ENCODE peak calls at places on chromosomes 13 and 19, in eight cellular contexts. One of them, this sample, is unnamed. For H3K4me1, the result is how much of the 10 kb centered on the place peaks cover.

GRCh38 chr13:98740131-98740530 is 12.3 kb downstream of the SLC15A1 start:
- DNase-seq in heart left ventricle: no peak
- DNase-seq in psoas muscle: no peak
- DNase-seq in pancreas: no peak
- DNase-seq in neural progenitor cell: no peak
- DNase-seq in K562: no peak
- DNase-seq in transverse colon: no peak
- DNase-seq in thoracic aorta: no peak
- DNase-seq in this sample: no peak

GRCh38 chr19:17075860-17076538 is 422 bp downstream of the MYO9B start:
- DNase-seq in transverse colon: peak
- DNase-seq in heart left ventricle: peak
- DNase-seq in thoracic aorta: no peak
- DNase-seq in neural progenitor cell: peak
- DNase-seq in pancreas: no peak
- DNase-seq in K562: peak
- DNase-seq in psoas muscle: peak
- DNase-seq in this sample: peak

GRCh38 chr19:46926201-46927071 is 65.6 kb downstream of the ARHGAP35 start:
- DNase-seq in transverse colon: no peak
- DNase-seq in heart left ventricle: no peak
- DNase-seq in psoas muscle: no peak
- DNase-seq in pancreas: no peak
- DNase-seq in thoracic aorta: no peak
- DNase-seq in neural progenitor cell: no peak
- DNase-seq in K562: no peak
- DNase-seq in this sample: no peak

GRCh38 chr19:54470991-54471782 is 1.9 kb downstream of the CDC42EP5 start:
- DNase-seq in pancreas: peak
- DNase-seq in psoas muscle: peak
- DNase-seq in K562: no peak
- DNase-seq in thoracic aorta: no peak
- DNase-seq in transverse colon: peak
- DNase-seq in heart left ventricle: peak
- DNase-seq in neural progenitor cell: peak
- DNase-seq in this sample: no peak

GRCh38 chr13:35549481-35549880 is 73.0 kb upstream of the MAB21L1 start:
- DNase-seq in psoas muscle: no peak
- DNase-seq in pancreas: no peak
- DNase-seq in neural progenitor cell: no peak
- DNase-seq in K562: no peak
- DNase-seq in heart left ventricle: no peak
- DNase-seq in transverse colon: no peak
- DNase-seq in thoracic aorta: no peak
- DNase-seq in this sample: no peak

GRCh38 chr19:41955521-41955920 is 3.6 kb downstream of the RABAC1 start:
- DNase-seq in psoas muscle: no peak
- DNase-seq in thoracic aorta: no peak
- DNase-seq in heart left ventricle: no peak
- DNase-seq in pancreas: no peak
- DNase-seq in transverse colon: no peak
- DNase-seq in K562: no peak
- DNase-seq in neural progenitor cell: no peak
- DNase-seq in this sample: no peak

GRCh38 chr13:42137856-42138537 is 89.5 kb downstream of the DGKH start:
- DNase-seq in heart left ventricle: no peak
- DNase-seq in psoas muscle: no peak
- DNase-seq in thoracic aorta: no peak
- DNase-seq in pancreas: no peak
- DNase-seq in transverse colon: no peak
- DNase-seq in K562: no peak
- DNase-seq in neural progenitor cell: no peak
- DNase-seq in this sample: peak

GRCh38 chr19:18496167-18496979 is 25.5 kb downstream of the ELL start:
- DNase-seq in psoas muscle: no peak
- DNase-seq in transverse colon: peak
- DNase-seq in thoracic aorta: no peak
- DNase-seq in K562: peak
- DNase-seq in heart left ventricle: no peak
- DNase-seq in neural progenitor cell: no peak
- DNase-seq in pancreas: peak
- DNase-seq in this sample: no peak

GRCh38 chr13:111460548-111461444 is 140.4 kb downstream of the TEX29 start:
- DNase-seq in pancreas: peak
- DNase-seq in psoas muscle: peak
- DNase-seq in neural progenitor cell: peak
- DNase-seq in heart left ventricle: peak
- DNase-seq in thoracic aorta: no peak
- DNase-seq in K562: no peak
- DNase-seq in transverse colon: peak
- DNase-seq in this sample: peak

GRCh38 chr19:16301999-16302694 is 22.5 kb upstream of the KLF2 start:
- DNase-seq in K562: no peak
- DNase-seq in pancreas: no peak
- DNase-seq in psoas muscle: peak
- DNase-seq in neural progenitor cell: no peak
- DNase-seq in heart left ventricle: no peak
- DNase-seq in thoracic aorta: no peak
- DNase-seq in transverse colon: no peak
- DNase-seq in this sample: no peak

GRCh38 chr13:82713681-82714405 is 1168.4 kb downstream of the SLITRK1 start:
- DNase-seq in neural progenitor cell: no peak
- DNase-seq in K562: no peak
- DNase-seq in psoas muscle: no peak
- DNase-seq in thoracic aorta: no peak
- DNase-seq in transverse colon: no peak
- DNase-seq in pancreas: no peak
- DNase-seq in heart left ventricle: no peak
- DNase-seq in this sample: peak

GRCh38 chr13:43298799-43299198 is 275.4 kb downstream of the DNAJC15 start:
- DNase-seq in pancreas: no peak
- DNase-seq in transverse colon: no peak
- DNase-seq in neural progenitor cell: no peak
- DNase-seq in K562: no peak
- DNase-seq in heart left ventricle: no peak
- DNase-seq in psoas muscle: no peak
- DNase-seq in thoracic aorta: no peak
- DNase-seq in this sample: no peak

GRCh38 chr19:1848399-1849131 is at the start of gene REXO1:
- DNase-seq in heart left ventricle: peak
- DNase-seq in pancreas: peak
- DNase-seq in psoas muscle: peak
- DNase-seq in neural progenitor cell: peak
- DNase-seq in thoracic aorta: peak
- DNase-seq in transverse colon: peak
- DNase-seq in K562: peak
- DNase-seq in this sample: peak

GRCh38 chr19:1851581-1852293 is 3.5 kb upstream of the REXO1 start:
- DNase-seq in K562: no peak
- DNase-seq in transverse colon: no peak
- DNase-seq in heart left ventricle: no peak
- DNase-seq in psoas muscle: peak
- DNase-seq in thoracic aorta: no peak
- DNase-seq in pancreas: no peak
- DNase-seq in neural progenitor cell: no peak
- DNase-seq in this sample: no peak

GRCh38 chr19:1849132-1849474 is 820 bp upstream of the REXO1 start:
- DNase-seq in pancreas: no peak
- DNase-seq in heart left ventricle: no peak
- DNase-seq in transverse colon: no peak
- DNase-seq in psoas muscle: no peak
- DNase-seq in neural progenitor cell: no peak
- DNase-seq in thoracic aorta: no peak
- DNase-seq in K562: no peak
- DNase-seq in this sample: no peak

GRCh38 chr19:1850809-1851544 is 2.7 kb upstream of the REXO1 start:
- DNase-seq in K562: no peak
- DNase-seq in thoracic aorta: no peak
- DNase-seq in neural progenitor cell: no peak
- DNase-seq in pancreas: no peak
- DNase-seq in heart left ventricle: no peak
- DNase-seq in transverse colon: no peak
- DNase-seq in psoas muscle: peak
- DNase-seq in this sample: no peak

GRCh38 chr19:1849999-1850398 is 1.7 kb upstream of the REXO1 start:
- DNase-seq in thoracic aorta: no peak
- DNase-seq in pancreas: no peak
- DNase-seq in transverse colon: no peak
- DNase-seq in K562: no peak
- DNase-seq in heart left ventricle: no peak
- DNase-seq in psoas muscle: no peak
- DNase-seq in neural progenitor cell: no peak
- DNase-seq in this sample: no peak
- H3K4me1 ChIP-seq in thoracic aorta: under half
- H3K4me1 ChIP-seq in pancreas: under half
- H3K4me1 ChIP-seq in transverse colon: half or more
- H3K4me1 ChIP-seq in K562: half or more
- H3K4me1 ChIP-seq in heart left ventricle: half or more
- H3K4me1 ChIP-seq in psoas muscle: under half
- H3K4me1 ChIP-seq in neural progenitor cell: under half
- H3K4me1 ChIP-seq in this sample: under half

DNA sequence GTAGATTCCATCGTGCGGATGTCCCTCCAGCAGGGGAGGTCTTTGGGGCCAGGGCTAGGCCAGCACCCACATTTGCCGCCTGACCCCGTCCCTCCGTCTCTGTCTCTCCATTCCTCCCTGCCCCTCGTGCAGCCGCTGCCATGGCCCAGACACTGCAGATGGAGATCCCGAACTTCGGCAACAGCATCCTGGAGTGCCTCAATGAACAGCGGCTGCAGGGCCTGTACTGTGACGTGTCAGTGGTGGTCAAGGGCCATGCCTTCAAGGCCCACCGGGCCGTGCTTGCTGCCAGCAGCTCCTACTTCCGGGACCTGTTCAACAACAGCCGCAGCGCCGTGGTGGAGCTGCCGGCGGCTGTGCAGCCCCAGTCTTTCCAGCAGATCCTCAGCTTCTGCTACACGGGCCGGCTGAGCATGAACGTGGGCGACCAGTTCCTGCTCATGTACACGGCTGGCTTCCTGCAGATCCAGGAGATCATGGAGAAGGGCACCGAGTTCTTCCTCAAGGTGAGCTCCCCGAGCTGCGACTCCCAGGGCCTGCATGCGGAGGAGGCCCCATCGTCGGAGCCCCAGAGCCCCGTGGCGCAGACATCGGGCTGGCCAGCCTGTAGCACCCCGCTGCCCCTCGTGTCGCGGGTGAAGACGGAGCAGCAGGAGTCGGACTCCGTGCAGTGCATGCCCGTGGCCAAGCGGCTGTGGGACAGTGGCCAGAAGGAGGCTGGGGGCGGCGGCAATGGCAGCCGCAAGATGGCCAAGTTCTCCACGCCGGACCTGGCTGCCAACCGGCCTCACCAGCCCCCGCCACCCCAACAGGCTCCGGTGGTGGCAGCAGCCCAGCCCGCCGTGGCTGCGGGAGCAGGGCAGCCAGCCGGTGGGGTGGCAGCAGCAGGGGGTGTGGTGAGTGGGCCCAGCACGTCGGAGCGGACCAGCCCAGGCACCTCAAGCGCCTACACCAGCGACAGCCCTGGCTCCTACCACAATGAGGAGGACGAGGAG is 14.8 kb downstream of the STX10 start:
- DNase-seq in neural progenitor cell: no peak
- DNase-seq in psoas muscle: no peak
- DNase-seq in K562: no peak
- DNase-seq in heart left ventricle: no peak
- DNase-seq in thoracic aorta: no peak
- DNase-seq in transverse colon: no peak
- DNase-seq in pancreas: no peak
- DNase-seq in this sample: no peak
- H3K27ac ChIP-seq in neural progenitor cell: no peak
- H3K27ac ChIP-seq in psoas muscle: no peak
- H3K27ac ChIP-seq in K562: no peak
- H3K27ac ChIP-seq in heart left ventricle: peak
- H3K27ac ChIP-seq in thoracic aorta: peak
- H3K27ac ChIP-seq in transverse colon: no peak
- H3K27ac ChIP-seq in pancreas: no peak
- H3K27ac ChIP-seq in this sample: no peak

GRCh38 chr13:22757530-22758120 is 423.2 kb upstream of the SGCG start:
- DNase-seq in transverse colon: no peak
- DNase-seq in heart left ventricle: no peak
- DNase-seq in pancreas: no peak
- DNase-seq in neural progenitor cell: peak
- DNase-seq in thoracic aorta: no peak
- DNase-seq in K562: no peak
- DNase-seq in psoas muscle: no peak
- DNase-seq in this sample: peak
- TF ChIP-seq CTCF in transverse colon: no peak
- TF ChIP-seq CTCF in heart left ventricle: peak
- TF ChIP-seq CTCF in pancreas: no peak
- TF ChIP-seq CTCF in neural progenitor cell: peak
- TF ChIP-seq CTCF in thoracic aorta: peak
- TF ChIP-seq CTCF in K562: no peak
- TF ChIP-seq CTCF in psoas muscle: no peak
- TF ChIP-seq CTCF in this sample: peak

DNA sequence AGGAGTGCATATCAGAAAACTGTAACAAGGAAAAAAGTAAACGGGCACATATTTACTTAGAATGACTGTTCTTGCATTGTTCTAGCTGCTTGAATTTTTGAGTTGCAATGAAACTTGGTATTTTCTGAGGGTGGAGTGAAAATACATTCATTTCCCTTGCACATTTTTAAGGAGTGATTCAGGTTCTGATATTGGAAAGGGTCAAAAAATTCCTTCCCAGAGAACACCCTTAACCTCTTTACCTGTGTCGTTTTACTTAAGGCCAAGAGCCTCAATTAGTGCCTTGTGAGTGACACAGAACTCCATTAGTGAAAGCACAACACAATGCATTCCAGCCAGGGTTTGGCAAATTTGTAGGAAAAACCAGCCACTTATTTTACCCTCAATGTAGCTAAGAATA is 2.3 kb downstream of the ITGBL1 start:
- DNase-seq in pancreas: no peak
- DNase-seq in K562: no peak
- DNase-seq in heart left ventricle: no peak
- DNase-seq in psoas muscle: no peak
- DNase-seq in neural progenitor cell: no peak
- DNase-seq in transverse colon: no peak
- DNase-seq in thoracic aorta: no peak
- DNase-seq in this sample: peak
- H3K4me1 ChIP-seq in pancreas: under half
- H3K4me1 ChIP-seq in K562: under half
- H3K4me1 ChIP-seq in heart left ventricle: under half
- H3K4me1 ChIP-seq in psoas muscle: under half
- H3K4me1 ChIP-seq in neural progenitor cell: under half
- H3K4me1 ChIP-seq in transverse colon: under half
- H3K4me1 ChIP-seq in thoracic aorta: under half
- H3K4me1 ChIP-seq in this sample: under half

DNA sequence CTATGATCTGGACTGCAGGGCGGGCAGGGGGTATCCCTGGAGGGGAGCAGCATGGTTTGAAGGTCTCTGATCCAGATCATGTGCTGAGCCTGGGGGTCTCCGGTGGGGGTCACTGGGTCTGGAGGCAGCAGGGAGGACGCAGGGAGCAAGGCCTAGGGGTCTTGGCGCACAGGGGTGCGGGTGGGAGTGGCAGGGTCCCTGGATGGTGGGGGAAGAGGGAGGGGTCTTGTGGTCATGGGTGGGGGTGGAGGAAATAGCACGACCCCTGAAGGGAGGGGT is 1.9 kb downstream of the BTBD2 start:
- DNase-seq in heart left ventricle: no peak
- DNase-seq in psoas muscle: no peak
- DNase-seq in pancreas: no peak
- DNase-seq in thoracic aorta: no peak
- DNase-seq in transverse colon: no peak
- DNase-seq in K562: no peak
- DNase-seq in neural progenitor cell: no peak
- DNase-seq in this sample: no peak
- H3K27ac ChIP-seq in heart left ventricle: no peak
- H3K27ac ChIP-seq in psoas muscle: no peak
- H3K27ac ChIP-seq in pancreas: no peak
- H3K27ac ChIP-seq in thoracic aorta: no peak
- H3K27ac ChIP-seq in transverse colon: no peak
- H3K27ac ChIP-seq in K562: no peak
- H3K27ac ChIP-seq in neural progenitor cell: no peak
- H3K27ac ChIP-seq in this sample: no peak